ENCODE peak calls at places on chromosome 20, in four cellular contexts. One of them, this sample, is unnamed.

GRCh38 chr20:59006167-59006863 is 739 bp downstream of the CTSZ start:
- DNase-seq in gastrocnemius medialis: no peak
- DNase-seq in A549: no peak
- DNase-seq in esophagus squamous epithelium: no peak
- DNase-seq in this sample: peak

GRCh38 chr20:36404435-36404978 is 98.4 kb downstream of the DLGAP4 start:
- DNase-seq in gastrocnemius medialis: no peak
- DNase-seq in esophagus squamous epithelium: no peak
- DNase-seq in A549: no peak
- DNase-seq in this sample: no peak

GRCh38 chr20:36644032-36644712 is 1.8 kb downstream of the SLA2 start:
- DNase-seq in gastrocnemius medialis: no peak
- DNase-seq in esophagus squamous epithelium: no peak
- DNase-seq in A549: no peak
- DNase-seq in this sample: no peak

GRCh38 chr20:11833825-11834224 is 83.9 kb upstream of the BTBD3 start:
- DNase-seq in gastrocnemius medialis: no peak
- DNase-seq in A549: no peak
- DNase-seq in esophagus squamous epithelium: no peak
- DNase-seq in this sample: no peak

GRCh38 chr20:42986143-42986773 is 203.4 kb downstream of the PTPRT start:
- DNase-seq in gastrocnemius medialis: no peak
- DNase-seq in A549: no peak
- DNase-seq in esophagus squamous epithelium: no peak
- DNase-seq in this sample: no peak

GRCh38 chr20:50215101-50215500 is 24.5 kb downstream of the CEBPB start:
- DNase-seq in gastrocnemius medialis: no peak
- DNase-seq in esophagus squamous epithelium: no peak
- DNase-seq in A549: no peak
- DNase-seq in this sample: no peak

GRCh38 chr20:57013221-57013620 is 253.2 kb downstream of the BMP7 start:
- DNase-seq in A549: no peak
- DNase-seq in esophagus squamous epithelium: no peak
- DNase-seq in gastrocnemius medialis: no peak
- DNase-seq in this sample: no peak

GRCh38 chr20:35952480-35953410 is 1.6 kb downstream of the SCAND1 start:
- DNase-seq in gastrocnemius medialis: no peak
- DNase-seq in A549: peak
- DNase-seq in esophagus squamous epithelium: no peak
- DNase-seq in this sample: no peak

GRCh38 chr20:58146761-58147160 is 81.7 kb downstream of the ANKRD60 start:
- DNase-seq in esophagus squamous epithelium: no peak
- DNase-seq in gastrocnemius medialis: no peak
- DNase-seq in A549: no peak
- DNase-seq in this sample: no peak

GRCh38 chr20:5569021-5569420 is 181.2 kb upstream of the SHLD1 start:
- DNase-seq in gastrocnemius medialis: no peak
- DNase-seq in A549: peak
- DNase-seq in esophagus squamous epithelium: no peak
- DNase-seq in this sample: no peak

GRCh38 chr20:36792422-36792821 is 18.9 kb upstream of the DSN1 start:
- DNase-seq in A549: peak
- DNase-seq in esophagus squamous epithelium: no peak
- DNase-seq in gastrocnemius medialis: no peak
- DNase-seq in this sample: no peak

GRCh38 chr20:8723296-8723695 is 345.6 kb upstream of the PLCB4 start:
- DNase-seq in esophagus squamous epithelium: no peak
- DNase-seq in A549: no peak
- DNase-seq in gastrocnemius medialis: no peak
- DNase-seq in this sample: no peak

GRCh38 chr20:5996765-5997164 is 46.3 kb downstream of the MCM8 start:
- DNase-seq in A549: no peak
- DNase-seq in gastrocnemius medialis: no peak
- DNase-seq in esophagus squamous epithelium: no peak
- DNase-seq in this sample: no peak

GRCh38 chr20:57587278-57587988 is 26.5 kb downstream of the PCK1 start:
- DNase-seq in gastrocnemius medialis: no peak
- DNase-seq in A549: no peak
- DNase-seq in esophagus squamous epithelium: no peak
- DNase-seq in this sample: peak

GRCh38 chr20:61551401-61551800 is 299.3 kb downstream of the CDH4 start:
- DNase-seq in gastrocnemius medialis: no peak
- DNase-seq in A549: no peak
- DNase-seq in esophagus squamous epithelium: no peak
- DNase-seq in this sample: no peak
- TF ChIP-seq POLR2A in gastrocnemius medialis: no peak
- TF ChIP-seq POLR2A in A549: no peak
- TF ChIP-seq POLR2A in esophagus squamous epithelium: no peak
- TF ChIP-seq POLR2A in this sample: no peak

DNA sequence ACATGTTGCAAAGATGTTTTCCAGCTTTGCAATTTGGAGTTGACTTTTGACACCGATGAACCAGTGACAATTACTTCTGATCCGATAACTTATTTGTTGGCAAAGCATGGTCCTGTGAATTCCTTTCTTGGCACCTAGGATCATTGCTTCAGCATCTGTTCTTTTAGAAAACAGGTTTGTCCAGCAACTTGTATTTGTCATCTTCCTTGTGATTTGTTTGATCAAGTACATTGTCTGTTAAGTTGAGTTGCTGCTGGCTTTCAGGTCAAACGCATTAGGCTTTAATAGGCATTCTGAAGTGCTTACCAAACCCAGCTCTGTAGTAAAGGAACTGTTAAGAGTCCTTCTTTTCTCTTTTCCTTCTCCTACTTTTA is 192.4 kb upstream of the ZNF217 start:
- DNase-seq in gastrocnemius medialis: no peak
- DNase-seq in esophagus squamous epithelium: no peak
- DNase-seq in A549: no peak
- DNase-seq in this sample: no peak
- H3K27ac ChIP-seq in gastrocnemius medialis: no peak
- H3K27ac ChIP-seq in esophagus squamous epithelium: peak
- H3K27ac ChIP-seq in A549: peak
- H3K27ac ChIP-seq in this sample: peak

DNA sequence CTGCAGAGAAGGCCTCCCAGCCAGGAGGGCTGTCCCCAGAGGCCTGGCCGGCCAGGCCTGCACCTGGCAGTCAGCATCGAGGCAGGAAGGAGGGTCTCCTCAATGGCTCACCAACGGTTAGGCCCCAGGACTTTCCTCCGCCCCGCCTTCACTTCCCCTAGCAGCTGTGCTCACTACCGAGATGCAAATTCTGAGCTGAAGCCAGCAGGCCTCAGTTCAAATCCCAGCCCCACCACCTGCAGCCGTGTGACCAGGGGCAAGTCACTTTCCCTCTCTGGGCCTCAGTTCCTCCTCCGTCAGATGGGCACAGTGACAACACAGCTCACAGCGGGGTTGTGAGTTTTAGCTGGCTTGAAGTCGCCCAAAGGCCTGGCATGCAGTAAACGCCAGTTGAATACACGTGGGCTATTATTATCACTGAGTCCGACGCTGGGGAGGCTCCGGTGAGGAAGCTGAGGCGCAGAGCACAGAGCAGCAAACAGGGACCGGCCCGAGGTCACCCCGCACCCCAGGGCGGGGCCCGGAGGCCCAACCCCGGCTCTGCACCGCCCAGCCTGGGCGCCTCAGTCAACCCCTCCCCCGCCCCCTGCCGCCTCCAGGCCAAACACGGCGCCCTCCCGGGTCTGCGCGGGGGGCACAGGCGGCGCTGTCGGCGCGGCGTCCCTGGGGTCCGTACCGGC is 717 bp downstream of the E2F1 start:
- DNase-seq in A549: no peak
- DNase-seq in gastrocnemius medialis: no peak
- DNase-seq in esophagus squamous epithelium: no peak
- DNase-seq in this sample: no peak
- TF ChIP-seq POLR2A in A549: no peak
- TF ChIP-seq POLR2A in gastrocnemius medialis: no peak
- TF ChIP-seq POLR2A in esophagus squamous epithelium: no peak
- TF ChIP-seq POLR2A in this sample: no peak

GRCh38 chr20:47883186-47883585 is 97.9 kb upstream of the SULF2 start:
- DNase-seq in esophagus squamous epithelium: no peak
- DNase-seq in gastrocnemius medialis: no peak
- DNase-seq in A549: no peak
- DNase-seq in this sample: no peak

GRCh38 chr20:47876348-47877056 is 91.2 kb upstream of the SULF2 start:
- DNase-seq in gastrocnemius medialis: no peak
- DNase-seq in A549: no peak
- DNase-seq in esophagus squamous epithelium: no peak
- DNase-seq in this sample: no peak

GRCh38 chr20:47878601-47879004 is 93.3 kb upstream of the SULF2 start:
- DNase-seq in gastrocnemius medialis: no peak
- DNase-seq in A549: no peak
- DNase-seq in esophagus squamous epithelium: no peak
- DNase-seq in this sample: no peak

GRCh38 chr20:47875302-47876025 is 90.2 kb upstream of the SULF2 start:
- DNase-seq in gastrocnemius medialis: no peak
- DNase-seq in A549: no peak
- DNase-seq in esophagus squamous epithelium: no peak
- DNase-seq in this sample: no peak

GRCh38 chr20:47879771-47880170 is 94.5 kb upstream of the SULF2 start:
- DNase-seq in esophagus squamous epithelium: no peak
- DNase-seq in gastrocnemius medialis: no peak
- DNase-seq in A549: no peak
- DNase-seq in this sample: no peak
- H3K27ac ChIP-seq in esophagus squamous epithelium: no peak
- H3K27ac ChIP-seq in gastrocnemius medialis: no peak
- H3K27ac ChIP-seq in A549: no peak
- H3K27ac ChIP-seq in this sample: no peak

GRCh38 chr20:45359069-45359405 is 3.9 kb upstream of the SYS1 start:
- DNase-seq in esophagus squamous epithelium: no peak
- DNase-seq in gastrocnemius medialis: peak
- DNase-seq in A549: no peak
- DNase-seq in this sample: peak

GRCh38 chr20:45355209-45355608 is 7.0 kb upstream of the SDC4 start:
- DNase-seq in esophagus squamous epithelium: no peak
- DNase-seq in A549: no peak
- DNase-seq in gastrocnemius medialis: no peak
- DNase-seq in this sample: no peak

GRCh38 chr20:45359406-45360148 is 3.4 kb upstream of the SYS1 start:
- DNase-seq in esophagus squamous epithelium: no peak
- DNase-seq in A549: no peak
- DNase-seq in gastrocnemius medialis: no peak
- DNase-seq in this sample: peak

GRCh38 chr20:45355685-45356084 is 7.3 kb upstream of the SYS1 start:
- DNase-seq in esophagus squamous epithelium: no peak
- DNase-seq in A549: no peak
- DNase-seq in gastrocnemius medialis: no peak
- DNase-seq in this sample: no peak

GRCh38 chr20:45358282-45359068 is 4.5 kb upstream of the SYS1 start:
- DNase-seq in A549: no peak
- DNase-seq in esophagus squamous epithelium: no peak
- DNase-seq in gastrocnemius medialis: peak
- DNase-seq in this sample: peak
- TF ChIP-seq POLR2A in A549: no peak
- TF ChIP-seq POLR2A in esophagus squamous epithelium: no peak
- TF ChIP-seq POLR2A in gastrocnemius medialis: peak
- TF ChIP-seq POLR2A in this sample: peak

DNA sequence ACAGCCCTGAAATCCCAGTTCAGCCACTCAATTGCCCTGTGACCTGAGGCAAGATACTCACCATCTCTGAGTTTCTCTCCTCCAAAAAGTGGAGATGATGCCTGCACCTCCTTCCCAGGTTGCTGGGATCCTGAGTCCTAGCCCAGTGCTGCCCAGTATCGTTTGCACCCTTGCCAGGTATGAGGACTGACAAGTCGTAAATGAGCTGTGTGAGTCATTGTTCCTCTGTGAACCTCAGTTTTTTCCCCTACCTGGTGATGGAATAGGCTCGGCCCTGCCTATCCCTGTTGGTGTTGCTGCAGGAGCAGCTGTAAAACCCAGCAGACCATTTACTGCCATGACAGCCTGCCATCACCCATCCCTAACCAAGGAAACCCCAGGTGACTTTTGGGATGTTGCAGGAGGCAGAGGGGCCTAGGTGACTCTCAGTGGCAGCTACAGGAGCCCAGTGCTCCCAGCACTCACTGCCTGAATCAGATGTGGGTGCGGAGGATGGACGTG is 229.3 kb downstream of the SYNDIG1 start:
- DNase-seq in gastrocnemius medialis: no peak
- DNase-seq in esophagus squamous epithelium: no peak
- DNase-seq in A549: no peak
- DNase-seq in this sample: no peak
- H3K27ac ChIP-seq in gastrocnemius medialis: no peak
- H3K27ac ChIP-seq in esophagus squamous epithelium: no peak
- H3K27ac ChIP-seq in A549: no peak
- H3K27ac ChIP-seq in this sample: no peak